ENCODE peak calls at places on chromosomes 12 and 14, in five cellular contexts. N is body of pancreas, Z is BE2C, F is pancreas, M is AG04450. V is an unnamed sample.

GRCh38 chr12:34376133-34376799 is 354.0 kb downstream of the ALG10 start:
- DNase-seq in N (no peak), Z (no peak), F (no peak), M (no peak), V (no peak)

GRCh38 chr12:104381721-104382480 is 74.8 kb upstream of the CHST11 start:
- DNase-seq in N (peak), Z (peak), F (peak), M (peak), V (peak)

GRCh38 chr12:102573237-102573636 is 92.9 kb upstream of the IGF1 start:
- DNase-seq in N (no peak), Z (no peak), F (no peak), M (no peak), V (no peak)

GRCh38 chr12:92396647-92397258 is 251.1 kb upstream of the BTG1 start:
- DNase-seq in N (no peak), Z (peak), F (no peak), M (no peak), V (no peak)

GRCh38 chr12:20446836-20447235 is 78.5 kb downstream of the PDE3A start:
- DNase-seq in N (no peak), Z (no peak), F (no peak), M (no peak), V (no peak)

GRCh38 chr14:102140027-102140749 is 491 bp downstream of the WDR20 start:
- DNase-seq in N (peak), Z (peak), F (peak), M (no peak), V (peak)

GRCh38 chr14:94346841-94347240 is 23.7 kb upstream of the SERPINA6 start:
- DNase-seq in N (no peak), Z (no peak), F (no peak), M (no peak), V (no peak)

GRCh38 chr14:68466491-68466977 is 326.3 kb downstream of the ZFP36L1 start:
- DNase-seq in N (no peak), Z (no peak), F (no peak), M (peak), V (no peak)

GRCh38 chr12:93135286-93136239 is 206.5 kb upstream of the EEA1 start:
- DNase-seq in N (no peak), Z (no peak), F (no peak), M (no peak), V (no peak)

GRCh38 chr14:104228221-104228620 is 89.8 kb downstream of the KIF26A start:
- DNase-seq in N (no peak), Z (no peak), F (no peak), M (no peak), V (no peak)

GRCh38 chr12:31629756-31630732 is 29.4 kb upstream of the ETFBKMT start:
- DNase-seq in N (peak), Z (no peak), F (no peak), M (no peak), V (no peak)

GRCh38 chr14:103679351-103679750 is 35.9 kb downstream of the XRCC3 start:
- DNase-seq in N (no peak), Z (peak), F (no peak), M (no peak), V (peak)

GRCh38 chr12:80264386-80264785 is 165.0 kb downstream of the OTOGL start:
- DNase-seq in N (no peak), Z (no peak), F (no peak), M (no peak), V (no peak)

GRCh38 chr12:79521576-79521975 is 169.2 kb downstream of the PAWR start:
- DNase-seq in N (no peak), Z (no peak), F (no peak), M (no peak), V (no peak)

GRCh38 chr14:99628832-99629618 is 15.9 kb upstream of the HHIPL1 start:
- DNase-seq in N (peak), Z (peak), F (peak), M (peak), V (peak)

GRCh38 chr12:124451016-124451415 is 116.4 kb downstream of the NCOR2 start:
- DNase-seq in N (no peak), Z (no peak), F (no peak), M (no peak), V (no peak)

GRCh38 chr14:70888681-70889175 is 18.5 kb upstream of the PCNX1 start:
- DNase-seq in N (no peak), Z (no peak), F (no peak), M (no peak), V (no peak)

GRCh38 chr12:3661028-3661427 is 91.9 kb downstream of the CRACR2A start:
- DNase-seq in N (peak), Z (no peak), F (no peak), M (no peak), V (no peak)

GRCh38 chr12:51821423-51822260 is 26.9 kb downstream of the FIGNL2 start:
- DNase-seq in N (no peak), Z (no peak), F (peak), M (no peak), V (no peak)

GRCh38 chr14:100608586-100609330 is 21.5 kb upstream of the BEGAIN start:
- DNase-seq in N (no peak), Z (no peak), F (no peak), M (no peak), V (no peak)

GRCh38 chr12:7039403-7039802 is 21.1 kb upstream of the C1S start:
- DNase-seq in N (no peak), Z (no peak), F (no peak), M (no peak), V (no peak)

GRCh38 chr12:87795555-87795954 is 233.6 kb downstream of the C12orf50 start:
- DNase-seq in N (no peak), Z (no peak), F (no peak), M (no peak), V (no peak)

GRCh38 chr12:25438638-25439037 is 114.4 kb downstream of the LMNTD1 start:
- DNase-seq in N (no peak), Z (no peak), F (no peak), M (no peak), V (no peak)

GRCh38 chr12:109890620-109891019 is 9.5 kb upstream of the TCHP start:
- DNase-seq in N (no peak), Z (no peak), F (no peak), M (no peak), V (no peak)

GRCh38 chr14:53953002-53953827 is 3.4 kb downstream of the BMP4 start:
- DNase-seq in N (peak), Z (peak), F (peak), M (peak), V (no peak)

GRCh38 chr12:45725631-45726593 is 3.6 kb upstream of the ARID2 start:
- DNase-seq in N (no peak), Z (peak), F (no peak), M (no peak), V (no peak)

GRCh38 chr12:51028126-51028810 is 2.1 kb upstream of the SLC11A2 start:
- DNase-seq in N (no peak), Z (peak), F (no peak), M (no peak), V (no peak)

GRCh38 chr12:107539196-107539939 is 146.2 kb upstream of the PWP1 start:
- DNase-seq in N (no peak), Z (no peak), F (no peak), M (no peak), V (no peak)

GRCh38 chr14:94935901-94936300 is 166.0 kb upstream of the GSC start:
- DNase-seq in N (no peak), Z (no peak), F (no peak), M (no peak), V (no peak)

GRCh38 chr12:92059976-92060375 is 85.7 kb downstream of the BTG1 start:
- DNase-seq in N (no peak), Z (no peak), F (no peak), M (no peak), V (no peak)

GRCh38 chr12:97984951-97985350 is 522.3 kb downstream of the RMST start:
- DNase-seq in N (no peak), Z (no peak), F (no peak), M (no peak), V (no peak)

GRCh38 chr14:28656704-28657255 is 109.8 kb upstream of the FOXG1 start:
- DNase-seq in N (no peak), Z (no peak), F (no peak), M (no peak), V (no peak)

DNA sequence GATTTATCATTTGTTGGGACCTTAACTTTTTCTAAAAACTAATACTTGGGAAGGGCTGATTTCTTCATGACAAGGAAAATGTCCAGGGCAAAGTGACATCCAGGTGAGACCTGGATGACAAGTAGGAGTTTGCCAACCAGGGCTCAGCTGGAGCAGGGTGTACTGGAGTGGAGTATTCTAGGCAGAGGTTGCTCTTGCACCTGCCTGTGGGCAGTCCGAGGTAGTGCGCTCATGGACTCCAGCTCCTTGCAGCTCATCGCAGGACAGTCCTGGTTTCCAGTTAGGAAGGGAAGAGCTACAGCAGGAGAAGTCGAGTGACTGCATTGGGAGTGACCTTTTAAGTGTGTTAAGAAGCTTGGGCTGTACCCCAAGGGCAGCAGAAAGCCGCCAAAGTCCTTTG is 175.9 kb downstream of the PELI2 start:
- DNase-seq in N (no peak), Z (peak), F (peak), M (no peak), V (no peak)
- TF ChIP-seq CTCF in N (peak), Z (peak), F (no peak), M (no peak), V (no peak)

GRCh38 chr14:96225745-96226151 is 21.1 kb downstream of the BDKRB2 start:
- DNase-seq in N (no peak), Z (peak), F (no peak), M (no peak), V (no peak)
- TF ChIP-seq CTCF in N (no peak), Z (peak), F (no peak), M (peak), V (no peak)

DNA sequence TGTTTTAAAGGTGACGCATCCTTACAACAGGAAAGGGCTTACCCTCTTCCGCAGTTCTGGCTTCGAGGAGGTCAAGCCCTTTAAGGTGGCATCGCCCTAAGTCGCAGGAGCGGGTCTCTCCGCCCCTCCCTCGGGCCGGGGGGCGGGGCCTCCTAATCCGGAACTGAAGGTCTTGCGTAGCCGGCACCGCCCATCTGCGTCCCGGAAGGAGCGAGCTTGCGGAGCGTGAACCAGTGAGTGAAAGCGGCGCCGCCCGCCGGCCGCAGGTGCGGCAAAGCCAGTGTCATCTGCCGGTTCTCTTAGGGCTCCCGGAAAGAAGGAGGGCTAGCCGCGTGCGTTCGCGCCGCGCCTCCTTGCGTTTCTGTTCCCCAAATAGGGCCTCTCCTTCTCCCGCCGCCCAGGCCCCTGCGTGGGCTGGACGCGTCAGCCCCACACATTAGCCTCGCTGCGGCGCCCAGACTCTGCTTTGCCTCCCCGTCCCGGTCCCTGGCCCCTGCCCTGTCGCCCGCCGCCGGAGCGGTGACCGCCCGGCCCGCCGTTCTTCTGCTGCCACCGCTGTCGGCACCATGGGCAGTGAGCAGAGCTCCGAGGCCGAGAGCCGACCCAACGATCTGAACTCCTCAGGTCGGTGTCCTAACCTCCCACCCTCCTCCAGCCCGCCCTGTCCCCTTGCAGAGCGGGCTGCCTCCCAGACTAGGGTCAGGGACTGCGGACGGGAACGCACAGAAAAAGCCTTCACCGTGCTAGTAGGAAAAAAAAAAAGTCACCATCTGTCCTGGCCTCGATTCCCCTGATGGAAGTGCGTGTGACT is at the start of gene BORCS5:
- DNase-seq in N (peak), Z (peak), F (peak), M (peak), V (peak)
- TF ChIP-seq CTCF in N (no peak), Z (peak), F (no peak), M (no peak), V (no peak)

GRCh38 chr12:61538951-61539350 is 721.3 kb upstream of the USP15 start:
- DNase-seq in N (no peak), Z (no peak), F (no peak), M (no peak), V (no peak)
- TF ChIP-seq CTCF in N (no peak), Z (no peak), F (no peak), M (no peak), V (no peak)

DNA sequence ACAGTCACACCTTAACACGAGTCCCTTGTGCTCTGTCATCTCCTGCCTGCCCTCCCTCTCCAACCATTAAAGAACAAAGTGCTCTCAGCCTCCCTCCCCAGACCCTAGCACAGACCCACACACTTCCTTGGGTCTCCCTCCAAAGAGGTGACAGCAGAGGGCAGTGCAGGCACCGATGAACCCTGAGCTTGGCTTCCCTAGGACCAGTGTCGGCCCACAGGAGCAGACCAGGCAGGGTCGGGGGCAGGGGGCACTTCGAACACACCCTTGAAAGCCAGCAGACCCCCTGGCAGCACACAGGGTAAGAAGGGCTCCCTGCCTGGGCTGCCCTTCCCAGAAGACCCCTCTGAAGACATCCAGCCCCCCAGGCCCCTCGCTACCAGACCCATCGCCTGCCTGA is 7.0 kb downstream of the CDK2AP1 start:
- DNase-seq in N (no peak), Z (peak), F (no peak), M (no peak), V (no peak)
- TF ChIP-seq CTCF in N (no peak), Z (peak), F (no peak), M (no peak), V (no peak)

GRCh38 chr12:120795441-120796178 is 70.0 kb downstream of the ACADS start:
- DNase-seq in N (no peak), Z (no peak), F (no peak), M (no peak), V (no peak)
- TF ChIP-seq CTCF in N (no peak), Z (no peak), F (no peak), M (no peak), V (no peak)

DNA sequence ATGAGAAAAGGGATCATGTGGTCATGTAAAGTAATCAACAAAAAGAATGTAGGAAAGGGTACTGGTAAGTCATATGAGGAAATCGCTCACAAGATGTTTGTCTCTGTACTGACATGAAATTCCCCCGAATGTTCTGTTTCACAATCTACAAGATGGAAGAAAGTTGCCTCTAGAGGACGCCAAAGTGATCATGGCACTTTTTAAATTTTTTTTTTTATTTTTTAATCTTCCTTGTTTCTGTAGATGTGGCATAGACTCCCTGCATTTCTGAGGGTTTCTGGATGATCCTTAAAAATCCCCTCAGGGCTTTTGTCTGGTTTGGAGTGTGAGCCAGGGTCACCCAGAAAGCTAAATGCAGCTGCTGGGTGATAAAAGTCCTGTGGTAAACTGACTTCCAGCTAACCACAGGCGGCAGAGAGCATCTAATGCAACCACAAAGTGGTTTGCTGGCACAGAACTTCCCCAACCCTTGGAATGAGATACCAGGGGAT is 393.6 kb downstream of the CCDC91 start:
- DNase-seq in N (no peak), Z (no peak), F (no peak), M (no peak), V (no peak)
- TF ChIP-seq CTCF in N (no peak), Z (peak), F (no peak), M (no peak), V (no peak)

GRCh38 chr12:5071496-5071895 is 27.8 kb downstream of the KCNA5 start:
- DNase-seq in N (no peak), Z (no peak), F (no peak), M (no peak), V (no peak)

GRCh38 chr12:5073054-5073453 is 29.4 kb downstream of the KCNA5 start:
- DNase-seq in N (no peak), Z (no peak), F (no peak), M (no peak), V (no peak)

GRCh38 chr12:5076761-5077160 is 33.1 kb downstream of the KCNA5 start:
- DNase-seq in N (peak), Z (no peak), F (no peak), M (no peak), V (no peak)

GRCh38 chr12:5072326-5072725 is 28.6 kb downstream of the KCNA5 start:
- DNase-seq in N (no peak), Z (no peak), F (no peak), M (no peak), V (no peak)

GRCh38 chr12:5073838-5074237 is 30.2 kb downstream of the KCNA5 start:
- DNase-seq in N (no peak), Z (no peak), F (no peak), M (no peak), V (no peak)
- TF ChIP-seq CTCF in N (no peak), Z (peak), F (no peak), M (peak), V (no peak)